ENCODE peak calls at places on chromosomes 16 and 17, in seven cellular contexts. G is astrocyte of the spinal cord, A is Right ventricle myocardium superior, C is choroid plexus epithelial cell, J is NCI-H526 treated with DMSO at 0.1 percent for 48 hours, M is stomach, Z is A549. S is an unnamed sample.

GRCh38 chr16:48511071-48511540 is 98.9 kb downstream of the N4BP1 start:
- DNase-seq in J (no peak), M (no peak), G (no peak), Z (no peak), C (peak; percentile 56), A (peak; percentile 6), S (peak; percentile 40)

GRCh38 chr16:12349950-12350842 is 373.7 kb downstream of the SNX29 start:
- DNase-seq in G (no peak), C (no peak), J (no peak), M (no peak), Z (no peak), A (no peak), S (no peak)

GRCh38 chr16:49468611-49469322 is 95.2 kb downstream of the C16orf78 start:
- DNase-seq in Z (no peak), A (no peak), J (no peak), C (no peak), G (no peak), M (peak; percentile 10), S (peak; percentile 48)

GRCh38 chr16:88468289-88469129 is 15.4 kb downstream of the ZFPM1 start:
- DNase-seq in G (no peak), J (no peak), C (peak; percentile 33), A (no peak), Z (peak; percentile 68), M (peak; percentile 63), S (no peak)

GRCh38 chr16:7364054-7364407 is 31.4 kb downstream of the RBFOX1 start:
- DNase-seq in M (no peak), C (no peak), G (no peak), Z (no peak), J (no peak), A (no peak), S (no peak)

GRCh38 chr17:19728114-19728495 is 11.7 kb upstream of the SLC47A2 start:
- DNase-seq in C (peak; percentile 77), J (no peak), Z (peak; percentile 69), M (peak; percentile 88), A (peak; percentile 95), G (peak; percentile 57), S (peak; percentile 35)

GRCh38 chr17:57370051-57370581 is 113.8 kb downstream of the MSI2 start:
- DNase-seq in G (peak; percentile 70), M (no peak), C (peak; percentile 93), Z (peak; percentile 91), A (no peak), J (peak; percentile 25), S (no peak)

GRCh38 chr17:79082311-79083190 is 7.9 kb downstream of the ENGASE start:
- DNase-seq in A (peak; percentile 65), M (peak; percentile 63), J (no peak), Z (peak; percentile 57), G (no peak), C (peak; percentile 45), S (peak; percentile 60)

GRCh38 chr16:85565796-85566501 is 47.2 kb upstream of the GSE1 start:
- DNase-seq in G (no peak), J (no peak), A (no peak), C (no peak), M (no peak), Z (no peak), S (no peak)

GRCh38 chr17:42784811-42785592 is 4.6 kb downstream of the WNK4 start:
- DNase-seq in J (no peak), Z (no peak), G (no peak), A (no peak), M (no peak), C (peak; percentile 46), S (no peak)

GRCh38 chr16:68382296-68382718 is 66.0 kb downstream of the SMPD3 start:
- DNase-seq in G (no peak), A (no peak), J (no peak), M (peak; percentile 51), C (no peak), Z (peak; percentile 27), S (peak; percentile 89)

GRCh38 chr16:24800586-24800985 is 45.2 kb upstream of the SLC5A11 start:
- DNase-seq in A (no peak), G (peak; percentile 30), J (no peak), Z (peak; percentile 75), M (no peak), C (peak; percentile 53), S (no peak)

GRCh38 chr16:77191259-77191969 is 424 bp downstream of the MON1B start:
- DNase-seq in J (no peak), C (peak; percentile 15), A (peak; percentile 55), Z (peak; percentile 47), G (no peak), M (no peak), S (peak; percentile 61)

GRCh38 chr16:17101646-17102045 is 369.1 kb downstream of the XYLT1 start:
- DNase-seq in C (no peak), M (no peak), G (no peak), Z (peak; percentile 19), J (no peak), A (no peak), S (no peak)

GRCh38 chr17:48633266-48633816 is 7.2 kb upstream of the HOXB9 start:
- DNase-seq in Z (no peak), J (no peak), G (no peak), A (no peak), C (no peak), M (no peak), S (peak; percentile 68)

GRCh38 chr17:79914813-79915740 is 75.8 kb upstream of the CBX4 start:
- DNase-seq in G (no peak), Z (no peak), M (no peak), A (no peak), C (no peak), J (peak; percentile 22), S (no peak)

GRCh38 chr16:17776465-17776864 is 305.7 kb upstream of the XYLT1 start:
- DNase-seq in G (no peak), J (no peak), C (no peak), Z (no peak), M (no peak), A (no peak), S (no peak)

GRCh38 chr17:8391711-8392110 is 5.9 kb downstream of the RNF222 start:
- DNase-seq in A (no peak), Z (no peak), M (no peak), C (no peak), J (no peak), G (no peak), S (no peak)

GRCh38 chr16:46638947-46639925 is 18.1 kb upstream of the SHCBP1 start:
- DNase-seq in M (no peak), G (peak; percentile 57), J (no peak), Z (no peak), A (no peak), C (peak; percentile 56), S (no peak)

GRCh38 chr16:4272114-4272954 is 489 bp downstream of the TFAP4 start:
- DNase-seq in G (peak; percentile 40), M (peak; percentile 45), J (peak; percentile 44), C (peak; percentile 38), Z (peak; percentile 60), A (peak; percentile 71), S (peak; percentile 66)

GRCh38 chr17:79466562-79467350 is 144.1 kb downstream of the RBFOX3 start:
- DNase-seq in G (no peak), M (no peak), C (no peak), A (no peak), J (no peak), Z (no peak), S (no peak)

GRCh38 chr16:85752511-85753420 is 1.9 kb upstream of the C16orf74 start:
- DNase-seq in M (peak; percentile 81), J (peak; percentile 3), G (no peak), A (no peak), Z (no peak), C (peak; percentile 63), S (no peak)

GRCh38 chr16:59886021-59886420 is 1151.9 kb upstream of the GOT2 start:
- DNase-seq in Z (peak; percentile 61), M (no peak), A (peak; percentile 42), G (peak; percentile 84), C (peak; percentile 66), J (no peak), S (no peak)

GRCh38 chr16:49484454-49484853 is 110.8 kb downstream of the C16orf78 start:
- DNase-seq in C (peak; percentile 7), G (no peak), J (no peak), M (peak; percentile 56), Z (no peak), A (peak; percentile 84), S (peak; percentile 75)

GRCh38 chr17:77859035-77859360 is 99.5 kb upstream of the TNRC6C start:
- DNase-seq in A (peak; percentile 60), C (no peak), J (no peak), G (no peak), M (no peak), Z (no peak), S (no peak)

GRCh38 chr16:30786115-30786935 is 680 bp downstream of the ZNF629 start:
- DNase-seq in J (peak; percentile 19), C (peak; percentile 77), A (peak; percentile 63), G (peak; percentile 56), M (peak; percentile 41), Z (peak; percentile 61), S (no peak)

GRCh38 chr16:73066321-73066926 is 18.5 kb upstream of the ZFHX3 start:
- DNase-seq in J (no peak), G (no peak), C (no peak), Z (no peak), A (no peak), M (no peak), S (no peak)

GRCh38 chr17:69325518-69326301 is 1.2 kb downstream of the ABCA5 start:
- DNase-seq in J (no peak), M (no peak), A (no peak), Z (no peak), C (no peak), G (no peak), S (peak; percentile 80)

GRCh38 chr16:87346517-87347060 is 29.4 kb upstream of the C16orf95 start:
- DNase-seq in J (no peak), Z (no peak), A (no peak), G (no peak), C (no peak), M (no peak), S (no peak)

GRCh38 chr17:1366234-1366633 is 33.8 kb downstream of the YWHAE start:
- DNase-seq in M (no peak), Z (no peak), C (no peak), J (no peak), A (no peak), G (no peak), S (no peak)

GRCh38 chr17:78990349-78991016 is 10.8 kb upstream of the LGALS3BP start:
- DNase-seq in A (peak; percentile 57), J (no peak), C (no peak), Z (no peak), G (no peak), M (no peak), S (no peak)

GRCh38 chr16:75648265-75649076 is 898 bp downstream of the TERF2IP start:
- DNase-seq in Z (peak; percentile 77), J (peak; percentile 55), A (peak; percentile 92), M (peak; percentile 86), C (peak; percentile 80), G (peak; percentile 76), S (peak; percentile 89)

S was measured in Peyer's patch.